ENCODE peak calls at places on chromosomes 6 and 20, in seven cellular contexts. One of them, this sample, is unnamed.

GRCh38 chr6:155883334-155883731 is 427.7 kb upstream of the NOX3 start:
- DNase-seq in cardiac muscle cell: no peak
- DNase-seq in substantia nigra: no peak
- DNase-seq in body of pancreas: no peak
- DNase-seq in SK-N-SH: no peak
- DNase-seq in germinal center: no peak
- DNase-seq in A172: no peak
- DNase-seq in this sample: no peak

GRCh38 chr6:112214749-112215269 is 39.6 kb downstream of the LAMA4 start:
- DNase-seq in SK-N-SH: no peak
- DNase-seq in germinal center: no peak
- DNase-seq in A172: no peak
- DNase-seq in substantia nigra: no peak
- DNase-seq in body of pancreas: no peak
- DNase-seq in cardiac muscle cell: peak; percentile 51
- DNase-seq in this sample: no peak

GRCh38 chr20:20487811-20488210 is 119.9 kb downstream of the INSM1 start:
- DNase-seq in SK-N-SH: no peak
- DNase-seq in A172: no peak
- DNase-seq in cardiac muscle cell: no peak
- DNase-seq in substantia nigra: no peak
- DNase-seq in body of pancreas: no peak
- DNase-seq in germinal center: no peak
- DNase-seq in this sample: no peak

GRCh38 chr6:117555882-117556498 is 46.3 kb downstream of the GOPC start:
- DNase-seq in germinal center: peak; percentile 17
- DNase-seq in A172: peak; percentile 46
- DNase-seq in SK-N-SH: no peak
- DNase-seq in substantia nigra: peak; percentile 47
- DNase-seq in cardiac muscle cell: peak; percentile 49
- DNase-seq in body of pancreas: peak; percentile 43
- DNase-seq in this sample: no peak

GRCh38 chr20:36672991-36673390 is 27.0 kb upstream of the SLA2 start:
- DNase-seq in germinal center: no peak
- DNase-seq in substantia nigra: no peak
- DNase-seq in body of pancreas: no peak
- DNase-seq in A172: no peak
- DNase-seq in cardiac muscle cell: no peak
- DNase-seq in SK-N-SH: no peak
- DNase-seq in this sample: no peak

GRCh38 chr6:150211700-150212615 is 69.1 kb downstream of the PPP1R14C start:
- DNase-seq in body of pancreas: no peak
- DNase-seq in cardiac muscle cell: no peak
- DNase-seq in germinal center: no peak
- DNase-seq in substantia nigra: no peak
- DNase-seq in A172: peak; percentile 25
- DNase-seq in SK-N-SH: no peak
- DNase-seq in this sample: no peak

GRCh38 chr6:12266571-12266970 is 23.6 kb upstream of the EDN1 start:
- DNase-seq in body of pancreas: no peak
- DNase-seq in A172: peak; percentile 53
- DNase-seq in cardiac muscle cell: peak; percentile 70
- DNase-seq in germinal center: no peak
- DNase-seq in substantia nigra: no peak
- DNase-seq in SK-N-SH: no peak
- DNase-seq in this sample: no peak

GRCh38 chr6:131923356-131923755 is 27.8 kb downstream of the CCN2 start:
- DNase-seq in body of pancreas: peak; percentile 62
- DNase-seq in substantia nigra: peak; percentile 0
- DNase-seq in SK-N-SH: peak; percentile 37
- DNase-seq in A172: peak; percentile 63
- DNase-seq in germinal center: no peak
- DNase-seq in cardiac muscle cell: peak; percentile 79
- DNase-seq in this sample: peak; percentile 59

GRCh38 chr20:22586645-22587310 is 2.4 kb upstream of the FOXA2 start:
- DNase-seq in SK-N-SH: peak; percentile 74
- DNase-seq in substantia nigra: peak; percentile 4
- DNase-seq in germinal center: peak; percentile 34
- DNase-seq in cardiac muscle cell: peak; percentile 26
- DNase-seq in A172: no peak
- DNase-seq in body of pancreas: peak; percentile 79
- DNase-seq in this sample: no peak